ENCODE peak calls at places on chromosomes 12 and 14, in four cellular contexts. S is K562, G is H1, P is pancreas. V is an unnamed sample.

GRCh38 chr12:109582636-109583035 is 9.0 kb downstream of the MVK start:
- DNase-seq in S (no peak), G (no peak), P (no peak), V (no peak)

GRCh38 chr14:51534623-51535022 is 117.1 kb upstream of the FRMD6 start:
- DNase-seq in S (no peak), G (no peak), P (peak), V (no peak)

GRCh38 chr14:69357544-69358200 is 40.4 kb downstream of the ERH start:
- DNase-seq in S (no peak), G (no peak), P (no peak), V (no peak)

GRCh38 chr12:32917094-32917611 is 20.6 kb upstream of the PKP2 start:
- DNase-seq in S (no peak), G (no peak), P (no peak), V (no peak)

GRCh38 chr12:124827588-124828184 is 36.0 kb downstream of the SCARB1 start:
- DNase-seq in S (no peak), G (no peak), P (no peak), V (no peak)

GRCh38 chr14:104421401-104421821 is 158.2 kb upstream of the C14orf180 start:
- DNase-seq in S (no peak), G (no peak), P (no peak), V (no peak)

GRCh38 chr14:51602176-51602759 is 49.4 kb upstream of the FRMD6 start:
- DNase-seq in S (no peak), G (no peak), P (no peak), V (no peak)

GRCh38 chr12:5518584-5519365 is 86.9 kb downstream of the NTF3 start:
- DNase-seq in S (no peak), G (peak), P (no peak), V (no peak)

GRCh38 chr12:67034110-67034879 is 234.9 kb upstream of the CAND1 start:
- DNase-seq in S (no peak), G (no peak), P (peak), V (no peak)

GRCh38 chr12:122366685-122367475 is 55.6 kb downstream of the CLIP1 start:
- DNase-seq in S (peak), G (no peak), P (no peak), V (no peak)

GRCh38 chr12:113852273-113852672 is 113.9 kb downstream of the RBM19 start:
- DNase-seq in S (no peak), G (no peak), P (no peak), V (no peak)

GRCh38 chr12:50985322-50985721 is 33.0 kb downstream of the HIGD1C start:
- DNase-seq in S (no peak), G (no peak), P (no peak), V (no peak)

GRCh38 chr12:3832738-3833137 is 40.5 kb downstream of the PARP11 start:
- DNase-seq in S (no peak), G (no peak), P (no peak), V (no peak)

GRCh38 chr12:8033153-8034044 is 883 bp downstream of the FOXJ2 start:
- DNase-seq in S (peak), G (no peak), P (peak), V (peak)

GRCh38 chr12:112170376-112170775 is 45.0 kb downstream of the TRAFD1 start:
- DNase-seq in S (peak), G (no peak), P (no peak), V (no peak)

GRCh38 chr12:110680032-110680431 is 8.9 kb downstream of the HVCN1 start:
- DNase-seq in S (no peak), G (no peak), P (no peak), V (no peak)

GRCh38 chr12:47155457-47156166 is 75.9 kb upstream of the AMIGO2 start:
- DNase-seq in S (peak), G (no peak), P (no peak), V (no peak)

GRCh38 chr14:58641509-58641908 is 3.7 kb downstream of the DACT1 start:
- DNase-seq in S (no peak), G (no peak), P (no peak), V (no peak)

GRCh38 chr14:65531148-65531547 is 118.6 kb downstream of the FUT8 start:
- DNase-seq in S (no peak), G (no peak), P (no peak), V (no peak)

GRCh38 chr12:67070307-67070600 is 198.9 kb upstream of the CAND1 start:
- DNase-seq in S (no peak), G (peak), P (no peak), V (no peak)

GRCh38 chr12:26871985-26872384 is 39.0 kb upstream of the ITPR2 start:
- DNase-seq in S (no peak), G (no peak), P (no peak), V (no peak)

GRCh38 chr12:25151476-25151875 is 43.5 kb downstream of the DNAI7 start:
- DNase-seq in S (no peak), G (no peak), P (no peak), V (no peak)

GRCh38 chr12:130920711-130921381 is 32.9 kb upstream of the ADGRD1 start:
- DNase-seq in S (no peak), G (no peak), P (no peak), V (no peak)

GRCh38 chr12:13347241-13348043 is 150.9 kb downstream of the EMP1 start:
- DNase-seq in S (no peak), G (no peak), P (no peak), V (peak)

GRCh38 chr14:79585845-79586244 is 625.5 kb downstream of the DIO2 start:
- DNase-seq in S (no peak), G (no peak), P (no peak), V (no peak)

GRCh38 chr12:121061831-121062230 is 22.8 kb upstream of the OASL start:
- DNase-seq in S (no peak), G (no peak), P (no peak), V (no peak)

GRCh38 chr14:81562818-81563217 is 29.2 kb upstream of the SEL1L start:
- DNase-seq in S (no peak), G (no peak), P (no peak), V (no peak)

GRCh38 chr12:114982760-114983159 is 298.8 kb upstream of the TBX3 start:
- DNase-seq in S (peak), G (no peak), P (no peak), V (no peak)

GRCh38 chr14:69079188-69079742 is 73.7 kb downstream of the DCAF5 start:
- DNase-seq in S (no peak), G (no peak), P (no peak), V (no peak)

GRCh38 chr12:110536834-110537604 is 34.9 kb downstream of the RAD9B start:
- DNase-seq in S (no peak), G (no peak), P (no peak), V (no peak)

GRCh38 chr12:78149459-78149858 is 318.8 kb downstream of the NAV3 start:
- DNase-seq in S (no peak), G (no peak), P (no peak), V (no peak)

GRCh38 chr14:44446965-44447364 is 60.1 kb downstream of the FSCB start:
- DNase-seq in S (no peak), G (no peak), P (no peak), V (no peak)

GRCh38 chr12:64097346-64098105 is 124.6 kb downstream of the KICS2 start:
- DNase-seq in S (no peak), G (no peak), P (no peak), V (no peak)

GRCh38 chr12:130128764-130129735 is 33.2 kb upstream of the FZD10 start:
- DNase-seq in S (no peak), G (no peak), P (no peak), V (no peak)

GRCh38 chr12:124654666-124655316 is 87.4 kb upstream of the NCOR2 start:
- DNase-seq in S (no peak), G (no peak), P (peak), V (no peak)

GRCh38 chr12:72872986-72873385 is 600.8 kb downstream of the TRHDE start:
- DNase-seq in S (no peak), G (peak), P (no peak), V (no peak)

GRCh38 chr12:66910366-66910974 is 231.6 kb upstream of the GRIP1 start:
- DNase-seq in S (no peak), G (no peak), P (no peak), V (no peak)

GRCh38 chr12:89390802-89391673 is 38.7 kb upstream of the DUSP6 start:
- DNase-seq in S (no peak), G (no peak), P (no peak), V (no peak)

DNA sequence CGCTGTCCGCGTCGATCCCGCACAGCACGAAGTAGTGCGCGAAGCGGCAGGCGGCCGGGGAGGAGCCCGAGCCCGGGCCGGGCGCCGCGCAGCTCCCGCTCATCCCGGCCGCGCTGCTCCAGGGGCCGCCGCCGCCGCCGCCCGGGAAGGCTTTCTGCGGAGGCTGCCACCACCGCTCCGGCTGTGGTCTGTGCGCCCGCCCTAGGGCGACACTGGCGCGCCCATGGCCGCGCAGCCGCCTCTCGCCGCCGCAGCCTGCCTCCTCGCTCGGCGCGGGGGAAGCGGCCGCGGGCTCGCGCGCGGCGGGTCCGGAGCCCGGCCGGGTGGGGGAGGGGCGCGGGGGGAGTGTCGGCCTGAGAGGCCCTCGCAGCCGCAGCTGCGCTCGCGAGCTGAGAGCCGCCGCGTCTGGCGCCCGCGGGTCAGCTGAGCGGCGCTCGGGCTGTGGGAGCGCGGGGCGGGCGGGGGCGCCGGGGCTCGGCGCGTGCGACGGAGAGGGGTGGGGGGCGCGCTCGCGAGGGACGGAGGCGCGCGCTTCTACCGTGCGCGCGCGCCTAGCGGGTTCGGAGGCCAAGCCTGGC is at the start of gene DENND5B:
- DNase-seq in S (peak), G (peak), P (peak), V (peak)
- H3K27ac ChIP-seq in S (peak), G (peak), P (peak), V (peak)

DNA sequence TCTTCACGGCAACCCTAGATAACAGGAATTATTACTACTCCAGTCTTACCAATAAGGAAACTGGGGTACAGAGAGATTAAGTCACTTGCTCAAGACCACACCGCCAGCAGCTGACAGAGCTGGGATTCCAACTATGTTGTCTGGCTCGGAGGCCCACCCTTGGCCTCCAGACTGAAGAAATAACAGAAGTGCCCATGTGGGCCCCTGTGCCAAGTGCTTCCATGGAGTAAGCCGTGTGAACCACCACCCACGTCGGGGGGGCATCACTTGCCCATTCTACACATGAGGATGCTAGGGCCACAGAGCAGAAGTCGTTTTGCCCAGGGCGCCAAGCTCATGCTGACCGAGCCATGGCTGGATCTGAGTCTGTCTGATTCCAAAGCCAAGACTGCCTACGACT is 926 bp upstream of the CMKLR1 start:
- DNase-seq in S (no peak), G (no peak), P (no peak), V (no peak)
- H3K27ac ChIP-seq in S (no peak), G (no peak), P (no peak), V (no peak)

GRCh38 chr12:53098982-53099651 is 1.6 kb downstream of the IGFBP6 start:
- DNase-seq in S (peak), G (peak), P (peak), V (no peak)
- H3K27ac ChIP-seq in S (peak), G (no peak), P (peak), V (peak)

DNA sequence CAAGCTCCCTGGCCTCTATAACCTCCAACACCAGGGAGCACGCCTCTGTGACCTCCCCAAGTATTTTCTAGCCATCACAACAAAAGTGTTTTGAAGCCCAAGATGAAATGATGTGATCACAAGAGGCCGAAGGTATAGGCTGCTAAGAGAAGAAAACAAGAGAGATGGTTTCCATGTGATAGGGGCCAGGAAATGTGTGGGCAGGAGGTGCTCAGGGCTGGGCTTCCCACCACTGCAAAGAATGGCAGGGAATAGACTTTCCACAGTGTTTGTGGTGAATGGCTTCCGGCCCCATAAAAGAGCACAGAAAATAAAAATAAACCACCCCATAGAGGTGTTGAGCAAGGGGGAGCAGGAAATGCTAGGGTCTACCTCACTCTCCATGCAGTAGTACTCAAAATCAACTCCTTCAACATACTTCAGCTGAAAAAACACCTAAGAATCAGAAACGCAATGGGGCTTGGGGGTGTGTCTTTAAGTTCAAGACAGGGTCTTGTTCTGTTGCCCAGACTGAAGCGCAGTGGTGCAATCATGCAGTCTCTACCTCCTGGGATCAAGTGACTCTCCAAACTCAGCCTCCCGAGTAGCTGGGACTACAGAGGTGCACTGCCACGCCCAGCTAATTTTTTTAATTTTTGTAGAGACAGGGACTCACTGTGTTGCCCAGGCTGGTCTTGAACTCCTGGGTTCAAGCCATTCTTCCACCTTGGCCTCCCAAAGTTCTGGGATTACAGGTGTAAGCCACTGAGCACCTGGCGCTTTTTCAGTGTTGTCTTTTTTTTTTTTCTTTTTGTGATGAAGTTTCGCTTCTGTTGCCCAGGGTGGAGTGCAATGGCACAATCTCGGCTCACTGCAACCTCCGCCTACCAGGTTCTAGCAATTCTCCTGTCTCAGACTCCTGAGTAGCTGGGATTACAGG is 27.1 kb downstream of the DAD1 start:
- DNase-seq in S (peak), G (no peak), P (no peak), V (no peak)
- H3K27ac ChIP-seq in S (peak), G (no peak), P (peak), V (no peak)

GRCh38 chr14:77882098-77882497 is 82.2 kb downstream of the ADCK1 start:
- DNase-seq in S (no peak), G (no peak), P (peak), V (no peak)

GRCh38 chr14:77880056-77880455 is 80.1 kb downstream of the ADCK1 start:
- DNase-seq in S (no peak), G (no peak), P (no peak), V (no peak)

GRCh38 chr14:77885363-77885762 is 85.5 kb downstream of the ADCK1 start:
- DNase-seq in S (no peak), G (no peak), P (no peak), V (no peak)

GRCh38 chr14:77883479-77884238 is 83.8 kb downstream of the ADCK1 start:
- DNase-seq in S (no peak), G (no peak), P (no peak), V (no peak)

GRCh38 chr14:77882631-77883030 is 82.7 kb downstream of the ADCK1 start:
- DNase-seq in S (peak), G (no peak), P (no peak), V (no peak)
- H3K27ac ChIP-seq in S (no peak), G (no peak), P (no peak), V (peak)

GRCh38 chr12:52243774-52244614 is 11.0 kb downstream of the KRT7 start:
- DNase-seq in S (no peak), G (no peak), P (peak), V (no peak)

GRCh38 chr12:52244615-52244994 is 11.6 kb downstream of the KRT7 start:
- DNase-seq in S (no peak), G (no peak), P (peak), V (no peak)

GRCh38 chr12:52241205-52241842 is 8.3 kb downstream of the KRT7 start:
- DNase-seq in S (no peak), G (no peak), P (peak), V (no peak)

GRCh38 chr12:52243264-52243773 is 10.3 kb downstream of the KRT7 start:
- DNase-seq in S (no peak), G (no peak), P (peak), V (no peak)

GRCh38 chr12:52242442-52243263 is 9.6 kb downstream of the KRT7 start:
- DNase-seq in S (no peak), G (no peak), P (no peak), V (no peak)
- H3K27ac ChIP-seq in S (no peak), G (no peak), P (peak), V (no peak)

GRCh38 chr12:93407963-93408283 is 30.2 kb downstream of the NUDT4 start:
- DNase-seq in S (no peak), G (no peak), P (no peak), V (no peak)

GRCh38 chr12:93403988-93404803 is 26.5 kb downstream of the NUDT4 start:
- DNase-seq in S (no peak), G (no peak), P (no peak), V (no peak)

GRCh38 chr12:93402333-93403311 is 24.9 kb downstream of the NUDT4 start:
- DNase-seq in S (no peak), G (no peak), P (no peak), V (no peak)

GRCh38 chr12:93407283-93407962 is 29.7 kb downstream of the NUDT4 start:
- DNase-seq in S (no peak), G (no peak), P (no peak), V (no peak)

DNA sequence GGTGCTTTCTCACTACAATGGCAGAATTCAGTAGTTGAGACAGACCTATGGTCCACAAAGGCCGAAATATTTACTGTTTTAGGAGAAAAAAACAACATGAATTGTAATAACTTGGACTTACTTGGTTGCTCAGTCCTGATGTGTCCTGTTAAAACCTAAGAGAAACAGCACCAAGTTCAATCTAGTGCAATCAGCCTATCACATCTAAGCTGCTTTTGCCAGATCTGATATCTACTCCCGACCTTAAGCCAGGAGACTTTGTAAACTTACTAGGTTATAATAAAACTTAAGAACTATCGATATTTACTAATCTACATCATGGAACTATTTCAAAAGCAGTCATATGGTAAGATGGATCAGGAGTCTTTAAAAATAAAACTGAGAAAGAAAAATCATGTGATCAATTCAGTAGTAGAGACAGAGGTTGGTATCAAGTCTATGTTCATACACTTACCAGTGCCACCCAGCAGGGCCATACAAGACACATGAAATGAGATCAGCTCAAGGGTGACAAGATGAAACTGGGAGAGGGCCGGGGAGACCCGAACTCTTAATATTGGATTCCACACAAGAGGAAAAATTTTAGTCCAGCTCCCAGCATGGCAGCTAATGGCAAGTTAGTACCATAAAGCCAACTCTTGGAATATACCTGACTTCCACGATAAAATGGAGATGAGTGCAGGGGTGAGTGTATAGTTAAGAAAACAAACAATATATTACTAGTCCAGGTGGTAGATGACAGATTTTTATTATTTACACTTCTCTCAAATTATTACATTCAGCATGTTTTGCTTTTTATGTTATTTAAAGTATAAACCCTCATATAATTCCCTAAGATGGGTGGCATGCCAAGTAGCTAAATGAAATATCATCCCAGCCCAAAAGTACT is 27.5 kb downstream of the NUDT4 start:
- DNase-seq in S (no peak), G (no peak), P (no peak), V (no peak)
- H3K27ac ChIP-seq in S (peak), G (no peak), P (no peak), V (no peak)